ENCODE peak calls at places on chromosomes 2 and 18, in six cellular contexts. X, H, U, W, G and E are unnamed samples.

GRCh38 chr18:61892683-61893303 is at the start of gene RNF152:
- DNase-seq in X (peak; percentile 25), H (no peak), U (peak; percentile 32), W (peak; percentile 44), G (peak; percentile 30), E (peak; percentile 28)

GRCh38 chr2:144943986-144944385 is 424.1 kb upstream of the ZEB2 start:
- DNase-seq in X (peak; percentile 49), H (no peak), U (no peak), W (no peak), G (peak; percentile 55), E (no peak)

GRCh38 chr2:233469261-233470006 is 97.1 kb downstream of the USP40 start:
- DNase-seq in X (no peak), H (no peak), U (peak; percentile 25), W (no peak), G (no peak), E (no peak)

GRCh38 chr2:3965211-3965610 is 261.8 kb downstream of the DCDC2C start:
- DNase-seq in X (no peak), H (no peak), U (no peak), W (no peak), G (no peak), E (no peak)

GRCh38 chr2:165868211-165868610 is 74.2 kb upstream of the GALNT3 start:
- DNase-seq in X (peak; percentile 36), H (no peak), U (no peak), W (no peak), G (peak; percentile 68), E (no peak)

GRCh38 chr2:144131042-144131441 is 388.9 kb downstream of the ZEB2 start:
- DNase-seq in X (peak; percentile 85), H (no peak), U (no peak), W (no peak), G (no peak), E (no peak)

GRCh38 chr2:99880148-99880983 is 262.0 kb downstream of the AFF3 start:
- DNase-seq in X (peak; percentile 98), H (no peak), U (no peak), W (no peak), G (peak; percentile 17), E (no peak)

GRCh38 chr2:85913854-85914524 is 25.2 kb upstream of the ST3GAL5 start:
- DNase-seq in X (peak; percentile 57), H (no peak), U (no peak), W (no peak), G (peak; percentile 71), E (no peak)

GRCh38 chr2:165281387-165281786 is 42.2 kb downstream of the SCN2A start:
- DNase-seq in X (no peak), H (no peak), U (no peak), W (no peak), G (no peak), E (no peak)

GRCh38 chr2:230951396-230951795 is 26.4 kb upstream of the GPR55 start:
- DNase-seq in X (no peak), H (no peak), U (no peak), W (no peak), G (no peak), E (no peak)

GRCh38 chr2:207163053-207163814 is 2.5 kb downstream of the KLF7 start:
- DNase-seq in X (peak; percentile 92), H (no peak), U (peak; percentile 17), W (peak; percentile 43), G (peak; percentile 87), E (peak; percentile 79)

GRCh38 chr2:567865-568638 is 109.2 kb downstream of the TMEM18 start:
- DNase-seq in X (no peak), H (no peak), U (no peak), W (no peak), G (peak; percentile 55), E (no peak)

GRCh38 chr2:226995625-226996041 is 159.8 kb downstream of the RHBDD1 start:
- DNase-seq in X (peak; percentile 77), H (no peak), U (peak; percentile 13), W (peak; percentile 82), G (peak; percentile 86), E (peak; percentile 25)

GRCh38 chr18:54671291-54671881 is 80.3 kb downstream of the DYNAP start:
- DNase-seq in X (peak; percentile 42), H (no peak), U (no peak), W (no peak), G (peak; percentile 59), E (no peak)

GRCh38 chr2:18814387-18814786 is 225.0 kb upstream of the NT5C1B start:
- DNase-seq in X (peak; percentile 86), H (no peak), U (no peak), W (no peak), G (peak; percentile 67), E (no peak)

GRCh38 chr2:236702693-236703092 is 133.1 kb downstream of the ACKR3 start:
- DNase-seq in X (no peak), H (no peak), U (no peak), W (no peak), G (no peak), E (no peak)

GRCh38 chr2:145569108-145569507 is 1049.2 kb upstream of the ZEB2 start:
- DNase-seq in X (peak; percentile 39), H (no peak), U (no peak), W (no peak), G (peak; percentile 6), E (no peak)

GRCh38 chr2:152814475-152815030 is 96.1 kb downstream of the ARL6IP6 start:
- DNase-seq in X (no peak), H (no peak), U (peak; percentile 22), W (no peak), G (peak; percentile 2), E (no peak)

GRCh38 chr18:23169683-23170082 is 34.4 kb downstream of the CABLES1 start:
- DNase-seq in X (no peak), H (peak; percentile 74), U (no peak), W (no peak), G (no peak), E (no peak)

GRCh38 chr18:23170137-23170536 is 34.9 kb downstream of the CABLES1 start:
- DNase-seq in X (no peak), H (no peak), U (no peak), W (no peak), G (no peak), E (no peak)

GRCh38 chr18:23173912-23174311 is 38.6 kb downstream of the CABLES1 start:
- DNase-seq in X (no peak), H (no peak), U (no peak), W (no peak), G (no peak), E (no peak)

GRCh38 chr18:23172981-23173380 is 37.7 kb downstream of the CABLES1 start:
- DNase-seq in X (no peak), H (no peak), U (no peak), W (no peak), G (no peak), E (no peak)

GRCh38 chr18:23171581-23172156 is 36.4 kb downstream of the CABLES1 start:
- DNase-seq in X (no peak), H (no peak), U (no peak), W (no peak), G (no peak), E (no peak)
- H3K4me1 ChIP-seq in X (peaks cover 7% of the 10 kb centered on the region), H (peaks cover 13% of the 10 kb centered on the region), U (no peaks in the 10 kb centered on the region), W (no peaks in the 10 kb centered on the region), G (peaks cover 2% of the 10 kb centered on the region), E (no peaks in the 10 kb centered on the region)

DNA sequence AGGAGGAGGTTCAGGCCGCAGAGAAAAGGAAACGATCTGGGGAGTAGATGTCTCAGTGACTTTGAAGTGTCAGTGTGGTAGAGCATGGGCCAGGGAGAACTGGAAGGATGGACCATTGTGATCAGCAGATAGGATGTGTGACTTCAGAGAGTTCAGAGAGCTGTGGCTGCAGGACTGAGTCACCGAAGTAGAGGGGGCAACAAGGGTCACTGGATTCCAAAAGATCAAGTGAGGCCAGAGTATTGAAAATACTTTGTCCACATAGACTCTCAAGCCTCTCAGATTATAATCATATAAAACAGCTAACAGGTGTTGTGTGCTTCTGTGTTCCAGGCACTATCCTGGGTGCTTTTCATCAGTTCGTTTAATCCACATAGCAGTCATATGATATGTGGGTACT is 99.4 kb downstream of the CRIM1 start:
- DNase-seq in X (no peak), H (no peak), U (no peak), W (no peak), G (no peak), E (no peak)
- H3K4me1 ChIP-seq in X (peaks cover 48% of the 10 kb centered on the region), H (peaks cover 4% of the 10 kb centered on the region), U (peaks cover 35% of the 10 kb centered on the region), W (no peaks in the 10 kb centered on the region), G (peaks cover 7% of the 10 kb centered on the region), E (no peaks in the 10 kb centered on the region)

GRCh38 chr18:22344908-22345670 is 72.6 kb downstream of the CTAGE1 start:
- DNase-seq in X (no peak), H (no peak), U (peak; percentile 42), W (no peak), G (no peak), E (no peak)
- H3K4me1 ChIP-seq in X (peaks cover 24% of the 10 kb centered on the region), H (no peaks in the 10 kb centered on the region), U (peaks cover 22% of the 10 kb centered on the region), W (peaks cover 27% of the 10 kb centered on the region), G (peaks cover 62% of the 10 kb centered on the region), E (no peaks in the 10 kb centered on the region)

DNA sequence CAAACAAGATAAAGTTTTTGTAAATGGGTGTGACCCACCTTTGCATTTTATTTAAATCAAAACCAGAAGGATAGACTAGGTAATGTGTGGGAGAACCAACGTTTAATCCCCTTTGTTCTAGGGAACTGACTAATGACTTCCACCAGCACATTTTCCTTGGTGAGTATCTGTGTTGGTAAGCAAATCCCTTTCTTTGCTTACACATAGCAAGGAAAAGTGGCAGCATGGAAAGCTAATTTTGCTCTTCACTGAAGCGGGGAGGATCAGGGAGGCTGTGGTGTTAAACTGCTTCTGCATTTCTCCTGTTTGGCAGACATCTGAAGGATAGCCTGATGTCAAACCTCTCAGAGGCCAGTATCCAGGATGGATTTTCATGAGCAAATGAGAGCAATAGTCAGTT is 331.1 kb downstream of the PTPRM start:
- DNase-seq in X (no peak), H (no peak), U (no peak), W (no peak), G (no peak), E (no peak)
- H3K4me1 ChIP-seq in X (peaks cover 8% of the 10 kb centered on the region), H (no peaks in the 10 kb centered on the region), U (no peaks in the 10 kb centered on the region), W (peaks cover 4% of the 10 kb centered on the region), G (peaks cover 25% of the 10 kb centered on the region), E (no peaks in the 10 kb centered on the region)

DNA sequence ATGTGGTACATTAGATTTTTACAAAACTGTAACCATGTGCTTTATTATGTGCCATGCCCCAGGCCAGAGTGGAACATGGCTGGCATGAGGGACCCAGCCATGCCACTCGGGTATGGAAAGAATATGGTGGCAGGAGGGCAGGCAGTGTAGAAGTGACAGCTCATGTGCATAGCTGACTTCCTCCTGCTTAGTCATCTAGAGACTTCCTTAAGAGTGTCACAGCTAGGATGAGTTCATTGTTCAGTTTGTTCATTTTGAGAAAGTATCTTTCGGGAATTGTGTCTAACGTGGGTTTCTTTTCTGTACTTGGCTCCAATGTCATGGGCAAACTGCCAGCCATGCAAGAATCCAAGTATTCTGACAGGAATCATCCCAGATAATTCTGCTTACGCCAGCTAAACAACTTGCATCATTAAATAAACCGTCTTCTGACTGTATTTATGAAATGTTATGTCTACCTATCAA is 94.3 kb upstream of the ITGB6 start:
- DNase-seq in X (peak; percentile 92), H (no peak), U (peak; percentile 29), W (peak; percentile 61), G (peak; percentile 95), E (no peak)
- H3K4me1 ChIP-seq in X (peaks cover 35% of the 10 kb centered on the region), H (no peaks in the 10 kb centered on the region), U (peaks cover 12% of the 10 kb centered on the region), W (no peaks in the 10 kb centered on the region), G (peaks cover 28% of the 10 kb centered on the region), E (no peaks in the 10 kb centered on the region)